ENCODE peak calls at places on chromosomes 6 and 20, in six cellular contexts. One of them, this sample, is unnamed.

GRCh38 chr20:3046677-3047462 is 1.0 kb downstream of the MRPS26 start:
- DNase-seq in bronchial epithelial cell: peak
- DNase-seq in tibial artery: no peak
- DNase-seq in mucosa of descending colon: no peak
- DNase-seq in MM.1S: no peak
- DNase-seq in GM12878: no peak
- DNase-seq in this sample: no peak

GRCh38 chr20:19026121-19026878 is 186.1 kb upstream of the SLC24A3 start:
- DNase-seq in bronchial epithelial cell: no peak
- DNase-seq in tibial artery: no peak
- DNase-seq in mucosa of descending colon: no peak
- DNase-seq in MM.1S: no peak
- DNase-seq in GM12878: peak
- DNase-seq in this sample: no peak

GRCh38 chr6:130932438-130932837 is 105.2 kb downstream of the SMLR1 start:
- DNase-seq in bronchial epithelial cell: no peak
- DNase-seq in tibial artery: no peak
- DNase-seq in mucosa of descending colon: no peak
- DNase-seq in MM.1S: no peak
- DNase-seq in GM12878: no peak
- DNase-seq in this sample: no peak

GRCh38 chr6:31575335-31575901 is at the start of gene TNF:
- DNase-seq in bronchial epithelial cell: peak
- DNase-seq in tibial artery: peak
- DNase-seq in mucosa of descending colon: peak
- DNase-seq in MM.1S: no peak
- DNase-seq in GM12878: peak
- DNase-seq in this sample: peak

GRCh38 chr6:129491436-129491835 is 218.5 kb downstream of the ARHGAP18 start:
- DNase-seq in bronchial epithelial cell: no peak
- DNase-seq in tibial artery: no peak
- DNase-seq in mucosa of descending colon: no peak
- DNase-seq in MM.1S: no peak
- DNase-seq in GM12878: no peak
- DNase-seq in this sample: no peak

GRCh38 chr6:143241110-143241509 is 180.4 kb downstream of the AIG1 start:
- DNase-seq in bronchial epithelial cell: no peak
- DNase-seq in tibial artery: no peak
- DNase-seq in mucosa of descending colon: no peak
- DNase-seq in MM.1S: no peak
- DNase-seq in GM12878: no peak
- DNase-seq in this sample: peak

GRCh38 chr6:140485740-140486467 is 1111.5 kb upstream of the CITED2 start:
- DNase-seq in bronchial epithelial cell: peak
- DNase-seq in tibial artery: no peak
- DNase-seq in mucosa of descending colon: no peak
- DNase-seq in MM.1S: no peak
- DNase-seq in GM12878: peak
- DNase-seq in this sample: peak

GRCh38 chr20:63772781-63773520 is 33.4 kb downstream of the SLC2A4RG start:
- DNase-seq in bronchial epithelial cell: no peak
- DNase-seq in tibial artery: no peak
- DNase-seq in mucosa of descending colon: no peak
- DNase-seq in MM.1S: no peak
- DNase-seq in GM12878: no peak
- DNase-seq in this sample: peak

GRCh38 chr6:142728367-142728766 is 216.6 kb downstream of the HIVEP2 start:
- DNase-seq in bronchial epithelial cell: peak
- DNase-seq in tibial artery: no peak
- DNase-seq in mucosa of descending colon: no peak
- DNase-seq in MM.1S: no peak
- DNase-seq in GM12878: no peak
- DNase-seq in this sample: peak

GRCh38 chr6:146546440-146546839 is 2.8 kb downstream of the RAB32 start:
- DNase-seq in bronchial epithelial cell: peak
- DNase-seq in tibial artery: no peak
- DNase-seq in mucosa of descending colon: no peak
- DNase-seq in MM.1S: no peak
- DNase-seq in GM12878: no peak
- DNase-seq in this sample: peak

GRCh38 chr6:33843086-33843695 is 39.4 kb upstream of the MLN start:
- DNase-seq in bronchial epithelial cell: no peak
- DNase-seq in tibial artery: no peak
- DNase-seq in mucosa of descending colon: no peak
- DNase-seq in MM.1S: no peak
- DNase-seq in GM12878: no peak
- DNase-seq in this sample: peak

GRCh38 chr6:111711476-111711875 is 105.8 kb upstream of the TRAF3IP2 start:
- DNase-seq in bronchial epithelial cell: no peak
- DNase-seq in tibial artery: no peak
- DNase-seq in mucosa of descending colon: peak
- DNase-seq in MM.1S: no peak
- DNase-seq in GM12878: no peak
- DNase-seq in this sample: no peak

DNA sequence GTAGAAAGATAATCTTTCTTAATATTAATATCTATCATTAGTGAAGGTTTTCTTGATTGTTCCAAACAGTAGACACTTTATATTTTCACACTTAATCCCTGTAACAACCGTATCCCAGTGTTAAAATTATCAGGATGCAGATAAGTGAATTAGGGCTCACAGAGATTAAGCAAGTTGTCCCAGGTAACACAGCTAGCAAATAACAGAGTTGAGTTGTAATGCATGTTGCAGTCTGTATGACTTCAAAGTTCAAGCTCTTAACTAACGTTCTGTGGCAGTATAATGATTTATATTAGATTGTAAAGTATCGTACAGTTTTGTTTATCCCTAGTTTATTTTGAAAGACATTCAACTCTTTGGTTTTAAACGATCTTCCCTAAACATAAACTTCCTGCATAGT is 517.5 kb downstream of the TFAP2B start:
- DNase-seq in bronchial epithelial cell: no peak
- DNase-seq in tibial artery: no peak
- DNase-seq in mucosa of descending colon: no peak
- DNase-seq in MM.1S: no peak
- DNase-seq in GM12878: no peak
- DNase-seq in this sample: no peak
- H3K4me3 ChIP-seq in bronchial epithelial cell: no peak
- H3K4me3 ChIP-seq in tibial artery: no peak
- H3K4me3 ChIP-seq in mucosa of descending colon: no peak
- H3K4me3 ChIP-seq in MM.1S: no peak
- H3K4me3 ChIP-seq in GM12878: no peak
- H3K4me3 ChIP-seq in this sample: no peak

GRCh38 chr6:169243661-169244060 is 10.0 kb downstream of the THBS2 start:
- DNase-seq in bronchial epithelial cell: no peak
- DNase-seq in tibial artery: no peak
- DNase-seq in mucosa of descending colon: no peak
- DNase-seq in MM.1S: no peak
- DNase-seq in GM12878: no peak
- DNase-seq in this sample: no peak
- TF ChIP-seq CTCF in bronchial epithelial cell: no peak
- TF ChIP-seq CTCF in tibial artery: no peak
- TF ChIP-seq CTCF in mucosa of descending colon: no peak
- TF ChIP-seq CTCF in MM.1S: no peak
- TF ChIP-seq CTCF in GM12878: no peak
- TF ChIP-seq CTCF in this sample: no peak

DNA sequence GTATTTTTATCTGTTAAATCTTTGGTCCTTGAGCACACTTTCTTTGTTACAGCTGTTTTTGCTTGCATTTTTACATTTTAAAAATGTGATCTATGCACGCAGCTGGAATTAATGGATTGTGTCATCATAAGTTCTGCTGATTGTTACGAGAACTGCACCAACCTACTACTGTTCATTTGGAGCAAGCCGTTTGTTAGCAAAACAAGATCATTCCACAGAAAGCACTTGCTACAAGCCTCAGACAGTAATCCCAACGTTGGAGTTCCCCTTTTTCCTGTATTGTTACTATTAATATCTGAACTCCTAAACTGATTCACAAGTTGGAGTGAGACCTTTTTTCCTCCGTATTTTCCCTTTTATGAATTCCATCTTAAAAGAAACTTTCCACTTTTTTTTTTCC is 3.5 kb downstream of the TENT5A start:
- DNase-seq in bronchial epithelial cell: no peak
- DNase-seq in tibial artery: no peak
- DNase-seq in mucosa of descending colon: no peak
- DNase-seq in MM.1S: no peak
- DNase-seq in GM12878: no peak
- DNase-seq in this sample: peak
- H3K4me3 ChIP-seq in bronchial epithelial cell: no peak
- H3K4me3 ChIP-seq in tibial artery: peak
- H3K4me3 ChIP-seq in mucosa of descending colon: no peak
- H3K4me3 ChIP-seq in MM.1S: no peak
- H3K4me3 ChIP-seq in GM12878: no peak
- H3K4me3 ChIP-seq in this sample: peak

DNA sequence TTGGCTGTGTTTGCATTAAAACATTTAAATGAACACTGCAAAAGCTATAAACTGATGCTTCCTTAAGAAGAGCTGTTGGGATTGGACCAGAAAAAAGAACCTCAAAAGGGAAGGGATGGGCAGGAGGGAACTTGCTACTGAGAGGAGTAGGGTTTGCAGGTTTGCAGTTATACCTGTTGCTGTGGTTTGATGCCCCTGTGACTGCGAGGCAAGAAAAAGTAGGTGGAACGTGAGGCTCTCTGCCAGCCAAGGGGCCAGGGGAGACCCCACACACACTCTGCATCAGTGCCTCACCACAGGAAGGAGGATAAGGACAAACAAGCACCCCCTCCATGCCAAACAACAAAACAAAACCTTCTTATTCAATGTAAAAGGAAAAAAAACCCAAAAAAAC is 197.1 kb downstream of the BCAS1 start:
- DNase-seq in bronchial epithelial cell: no peak
- DNase-seq in tibial artery: no peak
- DNase-seq in mucosa of descending colon: no peak
- DNase-seq in MM.1S: peak
- DNase-seq in GM12878: no peak
- DNase-seq in this sample: no peak
- TF ChIP-seq CTCF in bronchial epithelial cell: no peak
- TF ChIP-seq CTCF in tibial artery: no peak
- TF ChIP-seq CTCF in mucosa of descending colon: no peak
- TF ChIP-seq CTCF in MM.1S: no peak
- TF ChIP-seq CTCF in GM12878: no peak
- TF ChIP-seq CTCF in this sample: no peak

DNA sequence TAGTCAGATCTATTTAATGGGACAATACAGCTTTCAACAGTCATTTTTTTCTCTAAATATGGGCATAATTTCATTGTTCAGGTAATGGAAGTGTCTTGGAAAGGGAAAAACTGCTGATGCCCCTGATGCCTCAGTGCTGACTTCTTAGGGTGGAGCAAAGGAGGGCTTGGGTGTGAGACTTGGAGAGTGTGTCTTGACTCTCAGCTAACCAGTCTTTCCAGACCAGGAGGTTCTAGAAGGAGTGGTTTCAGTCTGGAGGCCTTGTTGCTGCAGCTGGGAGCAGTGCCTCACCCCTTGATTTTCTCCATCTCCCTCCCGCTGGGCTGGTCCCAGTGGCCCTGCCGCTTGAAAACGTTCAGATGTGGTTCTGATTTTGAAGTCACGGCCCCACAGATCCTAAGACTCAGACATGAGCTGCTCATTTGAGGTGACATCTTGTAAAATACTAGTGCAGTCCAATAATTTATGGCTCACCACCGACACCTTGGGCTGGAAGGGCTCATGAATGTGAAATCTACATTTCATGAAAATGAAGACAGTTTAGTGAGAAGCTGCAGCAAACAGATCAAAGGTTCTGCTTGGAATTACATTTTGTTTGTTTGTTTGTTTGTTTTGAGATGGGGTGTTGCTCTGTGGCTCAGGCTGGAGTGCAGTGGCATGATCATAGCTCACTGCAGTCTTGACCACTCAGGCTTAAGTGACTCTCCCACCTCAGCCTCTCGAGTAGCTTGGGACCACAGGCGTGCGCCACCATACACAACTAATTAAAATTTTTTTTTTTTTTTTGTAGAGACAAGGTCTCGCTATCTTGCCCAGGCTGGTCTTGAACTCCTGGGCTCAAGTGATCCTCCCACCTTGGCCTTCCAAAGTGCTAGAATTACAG is 5.6 kb downstream of the DSP start:
- DNase-seq in bronchial epithelial cell: peak
- DNase-seq in tibial artery: no peak
- DNase-seq in mucosa of descending colon: peak
- DNase-seq in MM.1S: no peak
- DNase-seq in GM12878: no peak
- DNase-seq in this sample: no peak
- H3K4me3 ChIP-seq in bronchial epithelial cell: no peak
- H3K4me3 ChIP-seq in tibial artery: no peak
- H3K4me3 ChIP-seq in mucosa of descending colon: no peak
- H3K4me3 ChIP-seq in MM.1S: no peak
- H3K4me3 ChIP-seq in GM12878: no peak
- H3K4me3 ChIP-seq in this sample: no peak

GRCh38 chr6:29507319-29507718 is 19.6 kb upstream of the MAS1L start:
- DNase-seq in bronchial epithelial cell: no peak
- DNase-seq in tibial artery: no peak
- DNase-seq in mucosa of descending colon: no peak
- DNase-seq in MM.1S: no peak
- DNase-seq in GM12878: no peak
- DNase-seq in this sample: no peak

GRCh38 chr6:29509711-29510110 is 22.0 kb upstream of the MAS1L start:
- DNase-seq in bronchial epithelial cell: no peak
- DNase-seq in tibial artery: no peak
- DNase-seq in mucosa of descending colon: no peak
- DNase-seq in MM.1S: no peak
- DNase-seq in GM12878: no peak
- DNase-seq in this sample: no peak

GRCh38 chr6:29509239-29509638 is 21.5 kb upstream of the MAS1L start:
- DNase-seq in bronchial epithelial cell: no peak
- DNase-seq in tibial artery: no peak
- DNase-seq in mucosa of descending colon: no peak
- DNase-seq in MM.1S: peak
- DNase-seq in GM12878: no peak
- DNase-seq in this sample: no peak

GRCh38 chr6:29510746-29511300 is 23.1 kb upstream of the MAS1L start:
- DNase-seq in bronchial epithelial cell: no peak
- DNase-seq in tibial artery: no peak
- DNase-seq in mucosa of descending colon: no peak
- DNase-seq in MM.1S: no peak
- DNase-seq in GM12878: no peak
- DNase-seq in this sample: no peak

GRCh38 chr6:29510202-29510601 is 22.4 kb upstream of the MAS1L start:
- DNase-seq in bronchial epithelial cell: no peak
- DNase-seq in tibial artery: no peak
- DNase-seq in mucosa of descending colon: no peak
- DNase-seq in MM.1S: no peak
- DNase-seq in GM12878: no peak
- DNase-seq in this sample: no peak
- TF ChIP-seq CTCF in bronchial epithelial cell: no peak
- TF ChIP-seq CTCF in tibial artery: no peak
- TF ChIP-seq CTCF in mucosa of descending colon: no peak
- TF ChIP-seq CTCF in MM.1S: no peak
- TF ChIP-seq CTCF in GM12878: no peak
- TF ChIP-seq CTCF in this sample: no peak

GRCh38 chr6:63805345-63805744 is 169.7 kb downstream of the PHF3 start:
- DNase-seq in bronchial epithelial cell: no peak
- DNase-seq in tibial artery: no peak
- DNase-seq in mucosa of descending colon: no peak
- DNase-seq in MM.1S: no peak
- DNase-seq in GM12878: no peak
- DNase-seq in this sample: no peak
- H3K4me3 ChIP-seq in bronchial epithelial cell: no peak
- H3K4me3 ChIP-seq in tibial artery: no peak
- H3K4me3 ChIP-seq in mucosa of descending colon: no peak
- H3K4me3 ChIP-seq in MM.1S: no peak
- H3K4me3 ChIP-seq in GM12878: no peak
- H3K4me3 ChIP-seq in this sample: peak

GRCh38 chr20:11794525-11794924 is 123.2 kb upstream of the BTBD3 start:
- DNase-seq in bronchial epithelial cell: no peak
- DNase-seq in tibial artery: no peak
- DNase-seq in mucosa of descending colon: no peak
- DNase-seq in MM.1S: no peak
- DNase-seq in GM12878: no peak
- DNase-seq in this sample: no peak
- TF ChIP-seq CTCF in bronchial epithelial cell: no peak
- TF ChIP-seq CTCF in tibial artery: no peak
- TF ChIP-seq CTCF in mucosa of descending colon: no peak
- TF ChIP-seq CTCF in MM.1S: no peak
- TF ChIP-seq CTCF in GM12878: no peak
- TF ChIP-seq CTCF in this sample: no peak

This sample was measured in fibroblast of villous mesenchyme.